ENCODE peak calls at places on chromosome 14, in five cellular contexts. A, J, T, B and Z are unnamed samples.

GRCh38 chr14:69246331-69246730 is 13.6 kb upstream of the GALNT16 start:
- DNase-seq in A (no peak), J (no peak), T (no peak), B (no peak), Z (no peak)

GRCh38 chr14:100896369-100897060 is 7.0 kb downstream of the RTL1 start:
- DNase-seq in A (no peak), J (peak; percentile 42), T (no peak), B (no peak), Z (no peak)

GRCh38 chr14:22465201-22465835 is 123.7 kb downstream of the DAD1 start:
- DNase-seq in A (no peak), J (no peak), T (no peak), B (no peak), Z (peak; percentile 1)

GRCh38 chr14:62179367-62180018 is 417.3 kb downstream of the SNAPC1 start:
- DNase-seq in A (peak; percentile 72), J (peak; percentile 22), T (no peak), B (peak; percentile 9), Z (peak; percentile 91)

GRCh38 chr14:83975435-83976222 is 1554.3 kb upstream of the FLRT2 start:
- DNase-seq in A (no peak), J (no peak), T (no peak), B (no peak), Z (peak; percentile 67)

GRCh38 chr14:100654814-100655795 is 67.9 kb upstream of the BEGAIN start:
- DNase-seq in A (peak; percentile 30), J (peak; percentile 84), T (peak; percentile 76), B (no peak), Z (no peak)

GRCh38 chr14:29668201-29668600 is 259.4 kb downstream of the PRKD1 start:
- DNase-seq in A (no peak), J (no peak), T (no peak), B (no peak), Z (no peak)

GRCh38 chr14:22403286-22403685 is 185.7 kb downstream of the DAD1 start:
- DNase-seq in A (no peak), J (no peak), T (no peak), B (no peak), Z (no peak)

GRCh38 chr14:100155881-100156645 is 3.4 kb downstream of the DEGS2 start:
- DNase-seq in A (peak; percentile 39), J (peak; percentile 71), T (no peak), B (no peak), Z (no peak)

GRCh38 chr14:21405097-21405496 is 21.3 kb upstream of the SUPT16H start:
- DNase-seq in A (no peak), J (no peak), T (no peak), B (no peak), Z (no peak)

GRCh38 chr14:34460841-34461240 is 1.2 kb downstream of the SPTSSA start:
- DNase-seq in A (no peak), J (no peak), T (no peak), B (no peak), Z (peak; percentile 77)

DNA sequence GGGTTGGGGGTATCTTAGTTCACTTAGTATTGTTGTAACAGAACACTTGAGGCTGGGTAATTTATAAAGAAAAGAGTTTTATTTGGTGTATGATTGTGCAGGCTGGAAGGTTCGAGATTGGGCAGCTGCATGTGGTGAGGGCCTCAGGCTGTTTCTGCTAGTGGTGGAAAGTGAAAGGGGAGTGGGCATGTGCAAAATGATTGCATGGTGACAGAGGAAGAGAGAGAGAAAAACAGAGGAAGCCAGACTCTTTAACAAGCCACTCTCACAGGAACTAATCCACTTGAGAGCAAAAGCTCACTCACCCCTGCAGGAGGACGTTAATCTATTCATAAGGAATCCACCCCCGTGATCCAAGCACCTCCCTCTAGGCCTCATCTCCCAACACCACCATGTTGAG is 164.9 kb upstream of the GZMB start:
- DNase-seq in A (no peak), J (no peak), T (no peak), B (peak; percentile 15), Z (no peak)
- TF ChIP-seq RCOR1 in A (no peak), J (no peak), T (no peak), B (no peak), Z (no peak)

DNA sequence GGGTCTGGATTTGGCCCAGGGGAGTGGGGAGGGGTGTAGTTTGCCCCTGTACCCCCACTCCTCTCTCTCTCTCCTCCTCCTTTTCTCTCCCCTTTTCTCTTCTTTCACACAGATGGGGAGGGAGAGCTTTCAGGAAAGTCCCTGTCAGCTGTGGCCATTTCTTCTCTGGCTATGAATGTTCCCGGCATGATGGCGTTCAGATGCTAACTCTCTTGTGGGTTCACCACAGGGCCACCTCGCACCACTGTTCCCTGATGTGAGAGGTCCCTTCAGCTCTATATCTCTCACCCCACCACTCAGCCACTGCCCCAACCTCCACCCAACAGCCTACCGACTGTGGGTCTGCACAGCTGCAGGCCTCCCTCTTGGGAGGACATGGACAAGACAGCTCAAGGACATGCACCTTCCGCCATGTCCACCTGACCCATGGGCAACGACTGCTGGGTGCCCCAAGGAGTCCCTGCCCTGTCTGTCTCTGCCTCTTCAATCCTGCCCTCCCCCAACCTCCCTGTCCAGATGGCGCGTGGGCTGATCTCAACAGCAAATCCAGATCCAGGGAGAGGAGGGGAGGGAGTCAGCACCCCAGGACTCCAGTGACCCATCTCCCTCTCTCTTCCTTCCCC is 15.9 kb upstream of the RPS6KL1 start:
- DNase-seq in A (no peak), J (no peak), T (no peak), B (no peak), Z (no peak)
- TF ChIP-seq SMC3 in A (no peak), J (no peak), T (no peak), B (no peak), Z (no peak)

GRCh38 chr14:104254735-104255400 is 116.5 kb downstream of the KIF26A start:
- DNase-seq in A (no peak), J (no peak), T (no peak), B (no peak), Z (no peak)

GRCh38 chr14:104253901-104254353 is 115.5 kb downstream of the KIF26A start:
- DNase-seq in A (no peak), J (no peak), T (no peak), B (no peak), Z (no peak)

GRCh38 chr14:104252256-104253215 is 114.1 kb downstream of the KIF26A start:
- DNase-seq in A (no peak), J (no peak), T (no peak), B (no peak), Z (no peak)

GRCh38 chr14:104253223-104253822 is 114.9 kb downstream of the KIF26A start:
- DNase-seq in A (no peak), J (no peak), T (no peak), B (no peak), Z (no peak)

GRCh38 chr14:104256025-104256424 is 117.6 kb downstream of the KIF26A start:
- DNase-seq in A (no peak), J (no peak), T (no peak), B (no peak), Z (no peak)
- TF ChIP-seq RCOR1 in A (no peak), J (no peak), T (no peak), B (no peak), Z (no peak)

GRCh38 chr14:85439696-85440328 is 90.1 kb upstream of the FLRT2 start:
- DNase-seq in A (peak; percentile 72), J (no peak), T (no peak), B (no peak), Z (no peak)
- TF ChIP-seq SMC3 in A (no peak), J (no peak), T (no peak), B (no peak), Z (no peak)

DNA sequence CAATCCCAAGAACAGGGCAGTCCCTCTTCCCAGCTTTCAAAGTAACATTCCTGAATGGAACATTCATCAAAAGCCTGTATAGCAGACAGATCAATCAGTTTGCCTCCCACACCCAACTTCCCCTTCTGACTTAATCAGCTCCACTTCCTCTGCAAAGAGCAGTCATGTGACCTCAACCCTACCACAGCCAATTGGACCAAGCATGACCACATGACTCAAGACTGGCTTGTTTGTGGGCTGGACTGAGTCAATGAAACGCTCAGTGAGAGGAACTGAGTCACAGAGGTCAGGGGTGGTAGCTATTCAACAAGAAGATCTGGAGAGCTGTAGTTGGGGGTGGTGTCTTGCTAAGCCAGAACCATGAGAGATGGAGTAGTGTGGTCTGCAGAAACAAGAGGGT is 41.3 kb upstream of the TUNAR start:
- DNase-seq in A (no peak), J (no peak), T (no peak), B (no peak), Z (peak; percentile 3)
- TF ChIP-seq RCOR1 in A (no peak), J (no peak), T (no peak), B (no peak), Z (no peak)